ENCODE peak calls at places on chromosomes 12 and 14, in four cellular contexts. S, J, K and P are unnamed samples.

GRCh38 chr14:99601301-99601945 is 2.6 kb downstream of the CCDC85C start:
- DNase-seq in S (no peak), J (peak), K (no peak), P (no peak)

GRCh38 chr12:27766587-27766986 is 13.4 kb upstream of the KLHL42 start:
- DNase-seq in S (no peak), J (no peak), K (no peak), P (no peak)

GRCh38 chr12:750356-751191 is 1.8 kb upstream of the WNK1 start:
- DNase-seq in S (no peak), J (no peak), K (no peak), P (no peak)

GRCh38 chr14:75979071-75979571 is 2.7 kb downstream of the TGFB3 start:
- DNase-seq in S (peak), J (no peak), K (no peak), P (peak)

GRCh38 chr12:41663487-41664258 is 475.6 kb downstream of the PDZRN4 start:
- DNase-seq in S (no peak), J (peak), K (no peak), P (no peak)

GRCh38 chr14:97571861-97572555 is 774.8 kb downstream of the VRK1 start:
- DNase-seq in S (no peak), J (no peak), K (no peak), P (no peak)

GRCh38 chr12:47837190-47838171 is 17.8 kb upstream of the HDAC7 start:
- DNase-seq in S (peak), J (peak), K (peak), P (peak)

GRCh38 chr12:104816845-104817503 is 141.1 kb downstream of the SLC41A2 start:
- DNase-seq in S (no peak), J (no peak), K (no peak), P (no peak)

GRCh38 chr12:39638840-39639239 is 19.2 kb upstream of the ABCD2 start:
- DNase-seq in S (no peak), J (no peak), K (no peak), P (no peak)

GRCh38 chr14:45194964-45195363 is 58.0 kb downstream of the MIS18BP1 start:
- DNase-seq in S (no peak), J (no peak), K (no peak), P (no peak)

GRCh38 chr14:50333010-50333409 is 20.9 kb downstream of the DMAC2L start:
- DNase-seq in S (no peak), J (no peak), K (no peak), P (no peak)

GRCh38 chr14:95313707-95314106 is 6.0 kb downstream of the CLMN start:
- DNase-seq in S (no peak), J (peak), K (no peak), P (no peak)

GRCh38 chr14:69069020-69069421 is 83.9 kb downstream of the DCAF5 start:
- DNase-seq in S (no peak), J (no peak), K (no peak), P (peak)

GRCh38 chr14:61019537-61019936 is 38.5 kb downstream of the SLC38A6 start:
- DNase-seq in S (no peak), J (no peak), K (no peak), P (no peak)

GRCh38 chr14:68952544-68953535 is 26.3 kb downstream of the ACTN1 start:
- DNase-seq in S (no peak), J (no peak), K (no peak), P (peak)

GRCh38 chr12:54052745-54053624 is 650 bp upstream of the HOXC4 start:
- DNase-seq in S (peak), J (no peak), K (peak), P (no peak)

GRCh38 chr12:57149309-57149900 is 2.0 kb upstream of the LRP1-AS start:
- DNase-seq in S (no peak), J (peak), K (no peak), P (no peak)

GRCh38 chr12:50661300-50662120 is 102.4 kb upstream of the ATF1 start:
- DNase-seq in S (no peak), J (no peak), K (peak), P (no peak)

GRCh38 chr12:64221656-64222010 is 463 bp downstream of the KICS2 start:
- DNase-seq in S (peak), J (peak), K (peak), P (peak)

GRCh38 chr14:52922656-52923055 is 28.2 kb downstream of the FERMT2 start:
- DNase-seq in S (no peak), J (no peak), K (no peak), P (no peak)

DNA sequence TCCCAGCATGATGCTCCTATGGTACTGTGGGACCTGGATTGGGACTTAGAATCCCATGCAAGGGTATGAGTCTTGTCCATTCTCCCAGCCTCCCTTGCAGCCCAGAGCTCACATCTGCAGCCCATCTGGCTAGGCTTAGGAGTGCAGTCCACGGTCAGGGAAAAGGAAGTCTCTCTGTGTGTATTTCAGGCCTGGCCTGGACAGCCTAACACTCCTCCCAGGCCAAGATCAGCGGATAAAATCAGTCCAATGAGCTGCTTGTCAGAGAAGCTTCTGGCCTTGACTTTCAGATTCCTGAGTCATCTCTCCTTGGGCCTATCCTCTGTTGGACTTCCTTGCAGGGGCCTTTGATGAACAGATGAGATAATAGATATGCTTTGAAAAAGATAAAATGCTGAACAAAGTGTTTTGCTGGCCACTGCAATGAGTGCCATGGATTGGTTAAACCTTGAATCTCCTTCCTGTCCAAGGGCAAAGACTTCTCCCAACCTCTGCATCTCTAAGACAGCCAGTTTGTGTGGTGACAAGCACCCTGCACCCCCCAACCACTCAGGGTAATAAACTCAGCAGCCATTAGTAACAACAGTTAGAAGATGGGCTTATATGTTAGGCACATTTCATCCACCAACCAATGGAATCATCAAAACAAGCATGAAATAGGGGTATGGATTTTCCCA is 412.8 kb upstream of the TBX3 start:
- DNase-seq in S (no peak), J (no peak), K (no peak), P (no peak)
- TF ChIP-seq TCF7 in S (no peak), J (no peak), K (no peak), P (no peak)

GRCh38 chr12:59040651-59041050 is 120.3 kb upstream of the LRIG3 start:
- DNase-seq in S (no peak), J (no peak), K (no peak), P (no peak)
- TF ChIP-seq TCF7 in S (no peak), J (no peak), K (no peak), P (no peak)

DNA sequence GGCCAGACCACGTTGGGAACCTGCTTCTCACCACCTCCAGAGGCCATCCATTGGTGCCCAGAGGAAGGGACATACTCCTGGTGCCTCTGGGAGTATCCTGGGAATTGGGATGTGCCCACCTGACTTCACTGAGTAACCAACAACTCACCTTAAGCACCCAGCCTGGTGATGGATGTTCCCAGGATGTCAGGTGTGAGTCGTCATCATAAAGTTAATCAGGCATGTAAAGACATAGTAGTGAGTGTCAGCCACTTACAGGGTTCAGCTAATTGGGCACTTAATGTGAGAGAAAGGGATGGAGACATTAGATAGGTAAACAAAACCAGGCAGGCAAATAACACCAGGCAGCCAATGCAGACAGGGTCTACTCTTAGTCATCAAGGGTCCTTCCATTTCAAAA is 48.0 kb upstream of the OAS1 start:
- DNase-seq in S (no peak), J (no peak), K (no peak), P (no peak)
- TF ChIP-seq TCF7 in S (no peak), J (no peak), K (no peak), P (no peak)

DNA sequence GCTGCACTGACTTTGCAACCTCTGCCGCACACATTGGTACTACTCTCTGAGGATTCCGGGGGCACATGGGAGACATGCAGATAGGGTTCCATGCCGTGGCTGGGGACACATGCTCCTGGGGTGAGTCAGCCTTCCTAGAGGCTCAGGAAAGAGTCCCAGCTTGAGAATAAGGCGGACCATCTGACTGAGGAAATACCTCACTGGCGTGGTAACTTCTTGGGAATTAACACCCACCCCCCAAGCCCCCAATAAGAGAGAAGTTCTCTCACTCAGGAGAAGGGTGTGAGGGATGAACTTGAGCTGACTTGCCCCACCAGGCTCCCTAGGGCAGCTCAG is 23.2 kb downstream of the PLXNC1 start:
- DNase-seq in S (no peak), J (no peak), K (no peak), P (no peak)
- TF ChIP-seq TCF7 in S (no peak), J (no peak), K (no peak), P (no peak)

DNA sequence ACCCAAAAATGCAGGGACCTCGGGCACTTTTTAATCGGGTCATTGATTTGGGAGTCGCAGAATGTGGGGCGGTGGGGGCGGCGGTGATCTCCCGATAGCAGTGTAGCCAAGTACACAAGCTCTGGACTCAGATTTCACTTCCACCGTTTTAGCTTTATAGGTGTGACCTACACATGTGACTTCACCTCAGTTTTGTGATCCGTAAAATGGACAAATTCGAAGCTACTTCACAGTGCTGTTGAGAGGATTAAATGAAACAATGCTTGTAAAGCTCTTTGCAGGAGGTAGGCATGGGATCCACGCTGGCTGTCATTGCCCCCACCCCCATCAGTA is 478 bp downstream of the RITA1 start:
- DNase-seq in S (no peak), J (peak), K (no peak), P (peak)
- TF ChIP-seq TCF7 in S (no peak), J (no peak), K (no peak), P (no peak)

GRCh38 chr14:103628221-103628683 is 759 bp upstream of the KLC1 start:
- DNase-seq in S (peak), J (no peak), K (no peak), P (peak)
- TF ChIP-seq TCF7 in S (no peak), J (no peak), K (no peak), P (no peak)

GRCh38 chr12:79420146-79420618 is 270.6 kb downstream of the PAWR start:
- DNase-seq in S (no peak), J (peak), K (no peak), P (no peak)
- TF ChIP-seq TCF7 in S (no peak), J (no peak), K (no peak), P (no peak)